ENCODE peak calls at places on chromosomes 2 and 18, in ten cellular contexts. K, G, J, T, N, X, A, F, S and E are unnamed samples.

GRCh38 chr18:48139427-48140347 is 209.2 kb upstream of the SMAD2 start:
- DNase-seq in A (no peak), K (no peak), N (no peak), J (no peak), F (no peak), X (no peak), T (no peak), G (peak; percentile 83), S (no peak), E (no peak)

GRCh38 chr2:25054720-25055119 is 12.8 kb downstream of the EFR3B start:
- DNase-seq in A (no peak), N (no peak), F (no peak), X (no peak), G (no peak), K (no peak), S (no peak), J (no peak), T (no peak), E (no peak)

GRCh38 chr2:15225131-15225530 is 336.0 kb downstream of the NBAS start:
- DNase-seq in F (no peak), X (no peak), K (no peak), N (no peak), T (no peak), J (no peak), S (no peak), G (no peak), A (no peak), E (no peak)

GRCh38 chr2:101947374-101947773 is 44.4 kb upstream of the IL1R2 start:
- DNase-seq in T (no peak), N (no peak), J (no peak), F (no peak), K (no peak), G (no peak), S (no peak), X (no peak), A (no peak), E (no peak)

GRCh38 chr2:2045191-2045590 is 285.9 kb downstream of the MYT1L start:
- DNase-seq in S (no peak), N (no peak), A (no peak), K (no peak), T (no peak), G (no peak), X (no peak), F (no peak), J (no peak), E (no peak)

GRCh38 chr2:172090947-172091625 is 5.8 kb downstream of the DLX1 start:
- DNase-seq in A (no peak), X (no peak), F (peak; percentile 42), S (no peak), J (no peak), K (no peak), G (no peak), T (no peak), N (peak; percentile 28), E (no peak)

GRCh38 chr2:160538115-160538514 is 44.5 kb upstream of the RBMS1 start:
- DNase-seq in S (no peak), T (no peak), G (no peak), F (no peak), J (no peak), X (no peak), A (no peak), N (no peak), K (no peak), E (no peak)

GRCh38 chr2:191622374-191623320 is 55.3 kb upstream of the NABP1 start:
- DNase-seq in A (no peak), K (no peak), S (no peak), F (no peak), G (no peak), T (peak; percentile 46), N (no peak), J (no peak), X (no peak), E (no peak)

GRCh38 chr2:55524884-55525437 is 5.4 kb downstream of the CFAP36 start:
- DNase-seq in K (no peak), F (no peak), S (no peak), G (no peak), A (no peak), T (no peak), N (no peak), X (no peak), J (no peak), E (no peak)

GRCh38 chr2:46258937-46259781 is 38.0 kb upstream of the EPAS1 start:
- DNase-seq in X (no peak), T (no peak), G (peak; percentile 58), K (no peak), J (no peak), F (no peak), S (no peak), N (no peak), A (no peak), E (no peak)

GRCh38 chr2:89837962-89838625 is 1146.6 kb downstream of the RPIA start:
- DNase-seq in N (no peak), X (no peak), T (no peak), G (no peak), J (no peak), K (no peak), A (no peak), S (peak; percentile 6), F (no peak), E (no peak)

GRCh38 chr2:169928463-169928864 is 101.2 kb downstream of the UBR3 start:
- DNase-seq in G (no peak), N (no peak), S (peak; percentile 71), A (no peak), J (peak; percentile 27), K (no peak), X (no peak), F (no peak), T (no peak), E (no peak)

GRCh38 chr2:112065966-112066365 is 10.9 kb downstream of the TMEM87B start:
- DNase-seq in J (no peak), F (no peak), X (no peak), A (no peak), K (no peak), G (no peak), N (no peak), S (peak; percentile 86), T (no peak), E (no peak)

GRCh38 chr2:6526093-6526824 is 339.4 kb downstream of the CMPK2 start:
- DNase-seq in A (no peak), J (no peak), G (no peak), X (no peak), T (no peak), S (peak; percentile 1), N (no peak), K (no peak), F (peak; percentile 39), E (no peak)

GRCh38 chr2:22037274-22037673 is 913.5 kb downstream of the TDRD15 start:
- DNase-seq in F (no peak), G (no peak), N (no peak), K (no peak), X (peak; percentile 19), T (no peak), J (peak; percentile 47), S (no peak), A (no peak), E (no peak)

GRCh38 chr2:241868661-241869081 is 858 bp upstream of the RTP5 start:
- DNase-seq in T (no peak), G (no peak), F (no peak), A (peak; percentile 74), S (no peak), K (no peak), N (no peak), X (no peak), J (no peak), E (no peak)